ENCODE peak calls at places on chromosomes 13 and 19, in eight cellular contexts. One of them, this sample, is unnamed.

GRCh38 chr13:50075619-50076097 is 60.4 kb downstream of the KCNRG start:
- DNase-seq in upper lobe of left lung: no peak
- DNase-seq in K562: no peak
- DNase-seq in transverse colon: no peak
- DNase-seq in HCT116: no peak
- DNase-seq in sigmoid colon: no peak
- DNase-seq in stomach: no peak
- DNase-seq in HepG2: no peak
- DNase-seq in this sample: no peak

GRCh38 chr19:10842788-10843187 is 5.4 kb upstream of the C19orf38 start:
- DNase-seq in K562: peak
- DNase-seq in sigmoid colon: no peak
- DNase-seq in stomach: no peak
- DNase-seq in HCT116: no peak
- DNase-seq in HepG2: no peak
- DNase-seq in transverse colon: no peak
- DNase-seq in upper lobe of left lung: no peak
- DNase-seq in this sample: no peak

GRCh38 chr13:77990973-77991372 is 72.3 kb upstream of the EDNRB start:
- DNase-seq in HepG2: no peak
- DNase-seq in sigmoid colon: no peak
- DNase-seq in upper lobe of left lung: no peak
- DNase-seq in HCT116: no peak
- DNase-seq in stomach: no peak
- DNase-seq in transverse colon: no peak
- DNase-seq in K562: no peak
- DNase-seq in this sample: no peak

GRCh38 chr19:50565984-50566903 is 2.0 kb downstream of the LRRC4B start:
- DNase-seq in stomach: no peak
- DNase-seq in HepG2: no peak
- DNase-seq in sigmoid colon: no peak
- DNase-seq in upper lobe of left lung: no peak
- DNase-seq in transverse colon: no peak
- DNase-seq in K562: no peak
- DNase-seq in HCT116: no peak
- DNase-seq in this sample: no peak

GRCh38 chr19:32566246-32566830 is 14.7 kb upstream of the PDCD5 start:
- DNase-seq in stomach: no peak
- DNase-seq in HepG2: no peak
- DNase-seq in upper lobe of left lung: no peak
- DNase-seq in HCT116: no peak
- DNase-seq in transverse colon: no peak
- DNase-seq in sigmoid colon: no peak
- DNase-seq in K562: no peak
- DNase-seq in this sample: no peak

GRCh38 chr19:33580645-33581037 is 41.1 kb upstream of the CHST8 start:
- DNase-seq in HepG2: no peak
- DNase-seq in K562: no peak
- DNase-seq in sigmoid colon: no peak
- DNase-seq in transverse colon: no peak
- DNase-seq in upper lobe of left lung: no peak
- DNase-seq in stomach: no peak
- DNase-seq in HCT116: no peak
- DNase-seq in this sample: no peak

GRCh38 chr19:35272122-35272715 is 3.5 kb downstream of the USF2 start:
- DNase-seq in stomach: no peak
- DNase-seq in upper lobe of left lung: no peak
- DNase-seq in HCT116: no peak
- DNase-seq in K562: no peak
- DNase-seq in transverse colon: no peak
- DNase-seq in sigmoid colon: no peak
- DNase-seq in HepG2: no peak
- DNase-seq in this sample: no peak

GRCh38 chr13:87274209-87274819 is 396.9 kb upstream of the SLITRK5 start:
- DNase-seq in HepG2: peak
- DNase-seq in transverse colon: peak
- DNase-seq in upper lobe of left lung: no peak
- DNase-seq in HCT116: peak
- DNase-seq in sigmoid colon: no peak
- DNase-seq in stomach: no peak
- DNase-seq in K562: peak
- DNase-seq in this sample: no peak

GRCh38 chr19:1408300-1409203 is 1.2 kb downstream of the DAZAP1 start:
- DNase-seq in transverse colon: peak
- DNase-seq in K562: peak
- DNase-seq in HCT116: no peak
- DNase-seq in stomach: peak
- DNase-seq in HepG2: no peak
- DNase-seq in sigmoid colon: peak
- DNase-seq in upper lobe of left lung: peak
- DNase-seq in this sample: peak

GRCh38 chr19:1410789-1411188 is 3.4 kb downstream of the DAZAP1 start:
- DNase-seq in HepG2: no peak
- DNase-seq in HCT116: no peak
- DNase-seq in transverse colon: no peak
- DNase-seq in stomach: no peak
- DNase-seq in sigmoid colon: no peak
- DNase-seq in upper lobe of left lung: no peak
- DNase-seq in K562: no peak
- DNase-seq in this sample: no peak

GRCh38 chr19:1407662-1408299 is 395 bp downstream of the DAZAP1 start:
- DNase-seq in HCT116: no peak
- DNase-seq in K562: no peak
- DNase-seq in sigmoid colon: peak
- DNase-seq in stomach: no peak
- DNase-seq in upper lobe of left lung: no peak
- DNase-seq in transverse colon: peak
- DNase-seq in HepG2: no peak
- DNase-seq in this sample: peak

GRCh38 chr19:1410136-1410786 is 2.9 kb downstream of the DAZAP1 start:
- DNase-seq in upper lobe of left lung: peak
- DNase-seq in stomach: no peak
- DNase-seq in HCT116: no peak
- DNase-seq in transverse colon: no peak
- DNase-seq in HepG2: no peak
- DNase-seq in sigmoid colon: no peak
- DNase-seq in K562: peak
- DNase-seq in this sample: no peak

DNA sequence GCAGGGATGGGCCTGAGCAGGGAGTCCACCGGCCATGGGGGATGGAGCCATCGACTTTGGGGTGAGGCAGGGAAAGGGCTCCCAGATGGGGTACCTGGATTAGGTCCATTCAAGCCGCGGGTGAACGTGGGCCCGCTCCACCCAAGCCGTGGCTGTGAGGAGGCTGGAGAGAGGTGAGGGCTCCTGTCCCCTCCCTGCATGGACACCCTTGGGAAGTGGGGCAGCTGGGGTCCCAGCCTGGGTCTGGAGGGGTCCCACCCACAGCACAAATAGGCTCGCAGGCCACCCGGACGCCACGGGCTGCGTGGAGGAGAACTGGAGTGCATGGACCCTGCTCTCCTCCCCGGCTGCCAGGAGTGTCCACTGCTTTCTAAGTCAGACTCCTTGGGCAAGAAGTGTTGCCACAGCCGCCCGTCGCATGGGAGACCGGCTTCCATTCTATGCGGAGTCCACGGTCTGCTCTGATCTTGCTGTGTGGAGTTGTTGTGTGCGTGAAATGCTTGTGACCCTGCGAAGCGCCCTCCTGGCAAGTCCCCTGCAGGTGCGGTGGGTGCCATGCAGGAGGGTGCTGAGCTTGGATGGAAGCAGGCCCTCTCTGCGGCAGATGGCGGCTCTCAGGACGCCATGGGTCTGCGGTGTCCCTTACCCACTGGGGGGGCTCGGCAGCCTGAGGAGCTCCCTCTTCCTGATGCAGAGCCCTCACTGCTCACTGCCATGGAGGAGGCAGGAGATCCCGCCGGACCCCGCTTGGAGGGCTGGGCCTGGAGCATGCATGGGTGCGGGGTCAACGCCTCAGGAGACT is 2.0 kb downstream of the DAZAP1 start:
- DNase-seq in HepG2: no peak
- DNase-seq in K562: no peak
- DNase-seq in upper lobe of left lung: no peak
- DNase-seq in sigmoid colon: no peak
- DNase-seq in transverse colon: no peak
- DNase-seq in HCT116: no peak
- DNase-seq in stomach: no peak
- DNase-seq in this sample: no peak
- H3K27ac ChIP-seq in HepG2: peak
- H3K27ac ChIP-seq in K562: peak
- H3K27ac ChIP-seq in upper lobe of left lung: peak
- H3K27ac ChIP-seq in sigmoid colon: peak
- H3K27ac ChIP-seq in transverse colon: peak
- H3K27ac ChIP-seq in HCT116: peak
- H3K27ac ChIP-seq in stomach: peak
- H3K27ac ChIP-seq in this sample: peak

GRCh38 chr13:113999618-113999910 is 25.7 kb upstream of the C13orf46 start:
- DNase-seq in transverse colon: no peak
- DNase-seq in HepG2: no peak
- DNase-seq in sigmoid colon: no peak
- DNase-seq in upper lobe of left lung: no peak
- DNase-seq in stomach: no peak
- DNase-seq in HCT116: no peak
- DNase-seq in K562: no peak
- DNase-seq in this sample: peak

GRCh38 chr13:113996081-113996911 is 22.4 kb upstream of the C13orf46 start:
- DNase-seq in upper lobe of left lung: no peak
- DNase-seq in transverse colon: no peak
- DNase-seq in stomach: no peak
- DNase-seq in sigmoid colon: no peak
- DNase-seq in K562: no peak
- DNase-seq in HepG2: no peak
- DNase-seq in HCT116: no peak
- DNase-seq in this sample: peak

GRCh38 chr13:113996912-113997745 is 23.3 kb upstream of the C13orf46 start:
- DNase-seq in HCT116: no peak
- DNase-seq in K562: no peak
- DNase-seq in stomach: no peak
- DNase-seq in upper lobe of left lung: no peak
- DNase-seq in transverse colon: no peak
- DNase-seq in sigmoid colon: no peak
- DNase-seq in HepG2: no peak
- DNase-seq in this sample: peak

GRCh38 chr13:113998781-113999617 is 25.1 kb upstream of the C13orf46 start:
- DNase-seq in HCT116: no peak
- DNase-seq in transverse colon: no peak
- DNase-seq in HepG2: no peak
- DNase-seq in K562: no peak
- DNase-seq in upper lobe of left lung: no peak
- DNase-seq in stomach: no peak
- DNase-seq in sigmoid colon: no peak
- DNase-seq in this sample: peak

DNA sequence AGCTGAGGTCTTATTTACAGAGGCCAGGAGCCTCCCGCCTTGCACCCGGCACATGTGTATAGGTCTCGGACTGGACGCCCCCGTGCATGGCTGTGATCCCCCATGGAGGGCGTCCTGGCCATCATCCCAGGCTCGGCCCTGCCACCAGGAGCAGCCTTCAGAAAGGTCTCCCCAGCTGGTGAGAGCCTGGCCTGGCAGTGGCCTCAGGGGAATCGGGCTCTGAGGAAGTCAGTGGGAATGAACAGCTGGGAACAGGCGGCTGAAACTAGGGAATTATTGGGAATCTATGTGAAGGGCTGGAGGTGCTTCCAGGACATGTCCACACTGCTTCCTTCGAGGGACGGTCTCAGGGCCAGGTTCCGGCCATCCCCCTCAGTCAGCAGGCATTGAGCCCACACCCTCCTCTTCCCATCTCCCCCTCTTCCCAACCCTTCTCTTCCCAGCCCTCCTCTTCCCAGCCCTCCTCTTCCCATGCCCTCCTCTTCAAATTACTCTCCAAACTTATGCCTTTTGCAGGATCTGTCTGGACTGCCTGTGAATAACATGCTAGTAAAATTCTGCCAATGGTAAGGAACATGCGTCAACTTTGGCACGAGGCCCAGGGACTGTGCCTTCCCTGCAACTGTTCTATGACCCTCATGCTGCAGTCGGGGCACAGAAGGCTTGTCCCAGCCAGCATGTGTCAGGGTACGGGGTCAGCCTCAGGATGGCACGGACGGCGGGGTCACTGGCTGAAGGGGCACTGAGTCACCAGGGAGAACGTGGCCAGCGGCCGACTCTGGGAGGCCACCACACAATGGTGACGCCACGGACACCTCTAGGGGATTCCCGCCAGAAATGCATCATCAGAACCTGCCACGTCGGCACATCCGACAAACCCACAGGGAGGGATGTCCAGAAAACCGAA is 24.2 kb upstream of the C13orf46 start:
- DNase-seq in sigmoid colon: peak
- DNase-seq in transverse colon: peak
- DNase-seq in K562: no peak
- DNase-seq in upper lobe of left lung: no peak
- DNase-seq in stomach: peak
- DNase-seq in HCT116: no peak
- DNase-seq in HepG2: no peak
- DNase-seq in this sample: peak
- TF ChIP-seq POLR2AphosphoS5 in sigmoid colon: no peak
- TF ChIP-seq POLR2AphosphoS5 in transverse colon: peak
- TF ChIP-seq POLR2AphosphoS5 in K562: no peak
- TF ChIP-seq POLR2AphosphoS5 in upper lobe of left lung: peak
- TF ChIP-seq POLR2AphosphoS5 in stomach: no peak
- TF ChIP-seq POLR2AphosphoS5 in HCT116: no peak
- TF ChIP-seq POLR2AphosphoS5 in HepG2: no peak
- TF ChIP-seq POLR2AphosphoS5 in this sample: peak

GRCh38 chr19:927707-928401 is 2.0 kb downstream of the ARID3A start:
- DNase-seq in sigmoid colon: no peak
- DNase-seq in HCT116: no peak
- DNase-seq in upper lobe of left lung: no peak
- DNase-seq in stomach: no peak
- DNase-seq in HepG2: no peak
- DNase-seq in transverse colon: no peak
- DNase-seq in K562: no peak
- DNase-seq in this sample: no peak

GRCh38 chr19:926595-927043 is 784 bp downstream of the ARID3A start:
- DNase-seq in transverse colon: peak
- DNase-seq in upper lobe of left lung: peak
- DNase-seq in sigmoid colon: no peak
- DNase-seq in HepG2: no peak
- DNase-seq in HCT116: no peak
- DNase-seq in stomach: peak
- DNase-seq in K562: peak
- DNase-seq in this sample: peak

GRCh38 chr19:927044-927706 is 1.3 kb downstream of the ARID3A start:
- DNase-seq in upper lobe of left lung: peak
- DNase-seq in transverse colon: peak
- DNase-seq in HepG2: peak
- DNase-seq in K562: peak
- DNase-seq in HCT116: no peak
- DNase-seq in sigmoid colon: peak
- DNase-seq in stomach: peak
- DNase-seq in this sample: peak

GRCh38 chr19:925087-925911 is 536 bp upstream of the ARID3A start:
- DNase-seq in K562: peak
- DNase-seq in HCT116: peak
- DNase-seq in upper lobe of left lung: peak
- DNase-seq in stomach: peak
- DNase-seq in sigmoid colon: peak
- DNase-seq in transverse colon: peak
- DNase-seq in HepG2: peak
- DNase-seq in this sample: peak

GRCh38 chr19:925912-926594 is at the start of gene ARID3A:
- DNase-seq in upper lobe of left lung: peak
- DNase-seq in sigmoid colon: peak
- DNase-seq in HCT116: no peak
- DNase-seq in HepG2: no peak
- DNase-seq in stomach: peak
- DNase-seq in K562: no peak
- DNase-seq in transverse colon: peak
- DNase-seq in this sample: peak
- TF ChIP-seq POLR2A in upper lobe of left lung: no peak
- TF ChIP-seq POLR2A in sigmoid colon: no peak
- TF ChIP-seq POLR2A in HCT116: no peak
- TF ChIP-seq POLR2A in HepG2: no peak
- TF ChIP-seq POLR2A in stomach: no peak
- TF ChIP-seq POLR2A in K562: no peak
- TF ChIP-seq POLR2A in transverse colon: no peak
- TF ChIP-seq POLR2A in this sample: peak

GRCh38 chr13:51318015-51318414 is 21.5 kb upstream of the SERPINE3 start:
- DNase-seq in HepG2: no peak
- DNase-seq in stomach: no peak
- DNase-seq in K562: no peak
- DNase-seq in transverse colon: no peak
- DNase-seq in HCT116: no peak
- DNase-seq in upper lobe of left lung: no peak
- DNase-seq in sigmoid colon: no peak
- DNase-seq in this sample: no peak
- H3K27ac ChIP-seq in HepG2: no peak
- H3K27ac ChIP-seq in stomach: no peak
- H3K27ac ChIP-seq in K562: no peak
- H3K27ac ChIP-seq in transverse colon: no peak
- H3K27ac ChIP-seq in HCT116: no peak
- H3K27ac ChIP-seq in upper lobe of left lung: no peak
- H3K27ac ChIP-seq in sigmoid colon: no peak
- H3K27ac ChIP-seq in this sample: no peak

This sample was measured in spleen.